ENCODE peak calls at places on chromosomes 3 and 15, in six cellular contexts. A is HFF-Myc, X is A673, N is pancreas, Z is NCI-H1105 treated with DMSO at 0.1 percent for 48 hours, S is H9. W is an unnamed sample.

GRCh38 chr3:43998374-43998840 is 243.3 kb upstream of the TOPAZ1 start:
- DNase-seq in A (no peak), X (peak), N (no peak), Z (no peak), S (peak), W (no peak)

GRCh38 chr3:77667901-77668300 is 628.0 kb downstream of the ROBO2 start:
- DNase-seq in A (no peak), X (no peak), N (no peak), Z (no peak), S (no peak), W (no peak)

GRCh38 chr3:154182975-154183374 is 61.8 kb downstream of the ARHGEF26 start:
- DNase-seq in A (no peak), X (no peak), N (no peak), Z (no peak), S (no peak), W (no peak)

GRCh38 chr3:72336821-72337479 is 511.3 kb downstream of the SHQ1 start:
- DNase-seq in A (peak), X (peak), N (no peak), Z (peak), S (peak), W (no peak)

GRCh38 chr15:22959451-22960101 is 20.6 kb downstream of the CYFIP1 start:
- DNase-seq in A (no peak), X (no peak), N (no peak), Z (no peak), S (no peak), W (no peak)

GRCh38 chr15:44199393-44199792 is 4.3 kb upstream of the FRMD5 start:
- DNase-seq in A (no peak), X (no peak), N (no peak), Z (no peak), S (no peak), W (no peak)

GRCh38 chr3:120682095-120682681 is at the start of gene HGD:
- DNase-seq in A (no peak), X (no peak), N (no peak), Z (no peak), S (no peak), W (no peak)

GRCh38 chr15:85646538-85647091 is 148.1 kb downstream of the KLHL25 start:
- DNase-seq in A (no peak), X (peak), N (no peak), Z (no peak), S (no peak), W (no peak)

GRCh38 chr3:112649478-112649735 is 8.5 kb upstream of the CCDC80 start:
- DNase-seq in A (no peak), X (no peak), N (no peak), Z (no peak), S (no peak), W (no peak)

GRCh38 chr15:66743703-66744536 is 41.9 kb downstream of the SMAD6 start:
- DNase-seq in A (no peak), X (no peak), N (peak), Z (no peak), S (no peak), W (no peak)

GRCh38 chr15:59632714-59633113 is 21.1 kb downstream of the GCNT3 start:
- DNase-seq in A (no peak), X (peak), N (no peak), Z (no peak), S (peak), W (peak)

GRCh38 chr15:55222588-55222987 is 25.8 kb upstream of the RSL24D1 start:
- DNase-seq in A (no peak), X (no peak), N (no peak), Z (no peak), S (no peak), W (no peak)

GRCh38 chr3:162719684-162720341 is 1223.2 kb downstream of the OTOL1 start:
- DNase-seq in A (peak), X (peak), N (no peak), Z (no peak), S (no peak), W (no peak)

GRCh38 chr3:89577517-89578252 is 470.3 kb downstream of the EPHA3 start:
- DNase-seq in A (no peak), X (no peak), N (no peak), Z (no peak), S (no peak), W (no peak)

GRCh38 chr15:41417812-41418211 is 917 bp downstream of the RTF1 start:
- DNase-seq in A (no peak), X (no peak), N (no peak), Z (no peak), S (no peak), W (no peak)

GRCh38 chr3:194925614-194926013 is 239.9 kb downstream of the FAM43A start:
- DNase-seq in A (no peak), X (peak), N (no peak), Z (no peak), S (no peak), W (no peak)

GRCh38 chr3:12308517-12308916 is 19.6 kb downstream of the PPARG start:
- DNase-seq in A (peak), X (peak), N (no peak), Z (no peak), S (no peak), W (no peak)

GRCh38 chr15:69035205-69035917 is 20.9 kb downstream of the NOX5 start:
- DNase-seq in A (no peak), X (peak), N (no peak), Z (no peak), S (peak), W (no peak)

GRCh38 chr3:60260546-60260945 is 990.7 kb downstream of the FHIT start:
- DNase-seq in A (no peak), X (no peak), N (no peak), Z (no peak), S (no peak), W (no peak)

GRCh38 chr3:13723676-13724207 is 156.1 kb downstream of the WNT7A start:
- DNase-seq in A (no peak), X (no peak), N (peak), Z (no peak), S (no peak), W (no peak)

GRCh38 chr3:194755689-194756459 is 70.2 kb downstream of the FAM43A start:
- DNase-seq in A (no peak), X (no peak), N (no peak), Z (no peak), S (no peak), W (no peak)

GRCh38 chr3:46904303-46905190 is 27.0 kb downstream of the PTH1R start:
- DNase-seq in A (no peak), X (no peak), N (peak), Z (no peak), S (no peak), W (no peak)

GRCh38 chr3:152026033-152026556 is 152.7 kb downstream of the SUCNR1 start:
- DNase-seq in A (peak), X (peak), N (no peak), Z (no peak), S (no peak), W (no peak)

GRCh38 chr15:66940368-66940767 is 125.0 kb upstream of the SMAD3 start:
- DNase-seq in A (no peak), X (no peak), N (no peak), Z (no peak), S (no peak), W (no peak)

GRCh38 chr3:124281453-124282316 is 289.8 kb upstream of the ROPN1 start:
- DNase-seq in A (no peak), X (peak), N (no peak), Z (peak), S (no peak), W (peak)

GRCh38 chr3:136604961-136605360 is 147.2 kb downstream of the STAG1 start:
- DNase-seq in A (no peak), X (no peak), N (no peak), Z (no peak), S (no peak), W (no peak)

W was measured in iPS DF 19.7.